ENCODE peak calls at places on chromosome 15, in eight cellular contexts. One of them, this sample, is unnamed.

GRCh38 chr15:59436774-59437472 is 1.1 kb upstream of the FAM81A start:
- DNase-seq in nucleus accumbens: no peak
- DNase-seq in A172: no peak
- DNase-seq in LoVo: no peak
- DNase-seq in GM13977: no peak
- DNase-seq in choroid plexus epithelial cell: peak
- DNase-seq in cardiac muscle cell: peak
- DNase-seq in heart left ventricle: no peak
- DNase-seq in this sample: no peak

GRCh38 chr15:79378394-79379158 is 53.6 kb upstream of the MINAR1 start:
- DNase-seq in nucleus accumbens: no peak
- DNase-seq in A172: no peak
- DNase-seq in LoVo: no peak
- DNase-seq in GM13977: no peak
- DNase-seq in choroid plexus epithelial cell: peak
- DNase-seq in cardiac muscle cell: no peak
- DNase-seq in heart left ventricle: no peak
- DNase-seq in this sample: no peak

GRCh38 chr15:82986442-82986780 is 401 bp downstream of the RAMAC start:
- DNase-seq in nucleus accumbens: no peak
- DNase-seq in A172: no peak
- DNase-seq in LoVo: peak
- DNase-seq in GM13977: peak
- DNase-seq in choroid plexus epithelial cell: peak
- DNase-seq in cardiac muscle cell: peak
- DNase-seq in heart left ventricle: no peak
- DNase-seq in this sample: peak

GRCh38 chr15:41483115-41483514 is 10.6 kb upstream of the ITPKA start:
- DNase-seq in nucleus accumbens: no peak
- DNase-seq in A172: no peak
- DNase-seq in LoVo: no peak
- DNase-seq in GM13977: peak
- DNase-seq in choroid plexus epithelial cell: peak
- DNase-seq in cardiac muscle cell: no peak
- DNase-seq in heart left ventricle: no peak
- DNase-seq in this sample: no peak

GRCh38 chr15:35136552-35136951 is 51.5 kb upstream of the NANOGP8 start:
- DNase-seq in nucleus accumbens: no peak
- DNase-seq in A172: no peak
- DNase-seq in LoVo: no peak
- DNase-seq in GM13977: peak
- DNase-seq in choroid plexus epithelial cell: no peak
- DNase-seq in cardiac muscle cell: no peak
- DNase-seq in heart left ventricle: no peak
- DNase-seq in this sample: no peak

GRCh38 chr15:22942877-22943276 is 37.3 kb downstream of the CYFIP1 start:
- DNase-seq in nucleus accumbens: no peak
- DNase-seq in A172: no peak
- DNase-seq in LoVo: no peak
- DNase-seq in GM13977: no peak
- DNase-seq in choroid plexus epithelial cell: no peak
- DNase-seq in cardiac muscle cell: no peak
- DNase-seq in heart left ventricle: no peak
- DNase-seq in this sample: no peak

GRCh38 chr15:88653200-88654064 is 14.6 kb downstream of the ISG20 start:
- DNase-seq in nucleus accumbens: no peak
- DNase-seq in A172: no peak
- DNase-seq in LoVo: no peak
- DNase-seq in GM13977: no peak
- DNase-seq in choroid plexus epithelial cell: no peak
- DNase-seq in cardiac muscle cell: no peak
- DNase-seq in heart left ventricle: no peak
- DNase-seq in this sample: no peak

GRCh38 chr15:77897896-77898406 is 179.6 kb downstream of the TBC1D2B start:
- DNase-seq in nucleus accumbens: no peak
- DNase-seq in A172: no peak
- DNase-seq in LoVo: no peak
- DNase-seq in GM13977: no peak
- DNase-seq in choroid plexus epithelial cell: no peak
- DNase-seq in cardiac muscle cell: no peak
- DNase-seq in heart left ventricle: peak
- DNase-seq in this sample: no peak

GRCh38 chr15:38589502-38589901 is 24.9 kb upstream of the RASGRP1 start:
- DNase-seq in nucleus accumbens: no peak
- DNase-seq in A172: peak
- DNase-seq in LoVo: peak
- DNase-seq in GM13977: no peak
- DNase-seq in choroid plexus epithelial cell: peak
- DNase-seq in cardiac muscle cell: peak
- DNase-seq in heart left ventricle: peak
- DNase-seq in this sample: no peak

GRCh38 chr15:55917881-55918296 is 75.5 kb downstream of the NEDD4 start:
- DNase-seq in nucleus accumbens: no peak
- DNase-seq in A172: peak
- DNase-seq in LoVo: peak
- DNase-seq in GM13977: peak
- DNase-seq in choroid plexus epithelial cell: peak
- DNase-seq in cardiac muscle cell: peak
- DNase-seq in heart left ventricle: no peak
- DNase-seq in this sample: peak

GRCh38 chr15:77455696-77456293 is 35.1 kb downstream of the HMG20A start:
- DNase-seq in nucleus accumbens: no peak
- DNase-seq in A172: peak
- DNase-seq in LoVo: no peak
- DNase-seq in GM13977: no peak
- DNase-seq in choroid plexus epithelial cell: peak
- DNase-seq in cardiac muscle cell: peak
- DNase-seq in heart left ventricle: no peak
- DNase-seq in this sample: no peak

GRCh38 chr15:57389991-57390390 is 13.7 kb downstream of the CGNL1 start:
- DNase-seq in nucleus accumbens: no peak
- DNase-seq in A172: no peak
- DNase-seq in LoVo: no peak
- DNase-seq in GM13977: no peak
- DNase-seq in choroid plexus epithelial cell: no peak
- DNase-seq in cardiac muscle cell: no peak
- DNase-seq in heart left ventricle: no peak
- DNase-seq in this sample: no peak

GRCh38 chr15:79919749-79920511 is 23.1 kb upstream of the MTHFS start:
- DNase-seq in nucleus accumbens: no peak
- DNase-seq in A172: no peak
- DNase-seq in LoVo: no peak
- DNase-seq in GM13977: no peak
- DNase-seq in choroid plexus epithelial cell: no peak
- DNase-seq in cardiac muscle cell: no peak
- DNase-seq in heart left ventricle: no peak
- DNase-seq in this sample: no peak

GRCh38 chr15:84079885-84080777 is 155.4 kb upstream of the GOLGA6L4 start:
- DNase-seq in nucleus accumbens: no peak
- DNase-seq in A172: no peak
- DNase-seq in LoVo: no peak
- DNase-seq in GM13977: peak
- DNase-seq in choroid plexus epithelial cell: peak
- DNase-seq in cardiac muscle cell: peak
- DNase-seq in heart left ventricle: peak
- DNase-seq in this sample: peak

GRCh38 chr15:46034755-46035154 is 399.9 kb downstream of the SQOR start:
- DNase-seq in nucleus accumbens: no peak
- DNase-seq in A172: no peak
- DNase-seq in LoVo: no peak
- DNase-seq in GM13977: no peak
- DNase-seq in choroid plexus epithelial cell: no peak
- DNase-seq in cardiac muscle cell: no peak
- DNase-seq in heart left ventricle: no peak
- DNase-seq in this sample: no peak

GRCh38 chr15:92012368-92012629 is 158.8 kb downstream of the SLCO3A1 start:
- DNase-seq in nucleus accumbens: no peak
- DNase-seq in A172: peak
- DNase-seq in LoVo: no peak
- DNase-seq in GM13977: no peak
- DNase-seq in choroid plexus epithelial cell: no peak
- DNase-seq in cardiac muscle cell: peak
- DNase-seq in heart left ventricle: no peak
- DNase-seq in this sample: no peak

GRCh38 chr15:90482124-90483011 is 47.4 kb upstream of the CRTC3 start:
- DNase-seq in nucleus accumbens: no peak
- DNase-seq in A172: peak
- DNase-seq in LoVo: peak
- DNase-seq in GM13977: peak
- DNase-seq in choroid plexus epithelial cell: peak
- DNase-seq in cardiac muscle cell: peak
- DNase-seq in heart left ventricle: no peak
- DNase-seq in this sample: peak

GRCh38 chr15:78565951-78566774 is 843 bp downstream of the CHRNA5 start:
- DNase-seq in nucleus accumbens: no peak
- DNase-seq in A172: peak
- DNase-seq in LoVo: peak
- DNase-seq in GM13977: peak
- DNase-seq in choroid plexus epithelial cell: peak
- DNase-seq in cardiac muscle cell: peak
- DNase-seq in heart left ventricle: no peak
- DNase-seq in this sample: no peak

GRCh38 chr15:56758770-56759449 is 25.6 kb upstream of the ZNF280D start:
- DNase-seq in nucleus accumbens: no peak
- DNase-seq in A172: peak
- DNase-seq in LoVo: no peak
- DNase-seq in GM13977: no peak
- DNase-seq in choroid plexus epithelial cell: peak
- DNase-seq in cardiac muscle cell: peak
- DNase-seq in heart left ventricle: no peak
- DNase-seq in this sample: no peak

GRCh38 chr15:89340586-89340985 is 6.0 kb upstream of the POLG start:
- DNase-seq in nucleus accumbens: no peak
- DNase-seq in A172: no peak
- DNase-seq in LoVo: no peak
- DNase-seq in GM13977: no peak
- DNase-seq in choroid plexus epithelial cell: no peak
- DNase-seq in cardiac muscle cell: no peak
- DNase-seq in heart left ventricle: no peak
- DNase-seq in this sample: no peak

GRCh38 chr15:43446344-43446743 is 46.6 kb downstream of the TP53BP1 start:
- DNase-seq in nucleus accumbens: no peak
- DNase-seq in A172: no peak
- DNase-seq in LoVo: no peak
- DNase-seq in GM13977: no peak
- DNase-seq in choroid plexus epithelial cell: no peak
- DNase-seq in cardiac muscle cell: no peak
- DNase-seq in heart left ventricle: no peak
- DNase-seq in this sample: no peak

GRCh38 chr15:63640146-63640545 is 43.0 kb downstream of the FBXL22 start:
- DNase-seq in nucleus accumbens: no peak
- DNase-seq in A172: no peak
- DNase-seq in LoVo: no peak
- DNase-seq in GM13977: no peak
- DNase-seq in choroid plexus epithelial cell: no peak
- DNase-seq in cardiac muscle cell: no peak
- DNase-seq in heart left ventricle: no peak
- DNase-seq in this sample: no peak

GRCh38 chr15:31278544-31279220 is 48.0 kb upstream of the KLF13 start:
- DNase-seq in nucleus accumbens: no peak
- DNase-seq in A172: no peak
- DNase-seq in LoVo: no peak
- DNase-seq in GM13977: no peak
- DNase-seq in choroid plexus epithelial cell: no peak
- DNase-seq in cardiac muscle cell: no peak
- DNase-seq in heart left ventricle: no peak
- DNase-seq in this sample: no peak

GRCh38 chr15:90067181-90067952 is 34.9 kb downstream of the IDH2 start:
- DNase-seq in nucleus accumbens: no peak
- DNase-seq in A172: no peak
- DNase-seq in LoVo: no peak
- DNase-seq in GM13977: no peak
- DNase-seq in choroid plexus epithelial cell: no peak
- DNase-seq in cardiac muscle cell: no peak
- DNase-seq in heart left ventricle: no peak
- DNase-seq in this sample: no peak

GRCh38 chr15:74406992-74407705 is 26.6 kb downstream of the SEMA7A start:
- DNase-seq in nucleus accumbens: no peak
- DNase-seq in A172: peak
- DNase-seq in LoVo: no peak
- DNase-seq in GM13977: no peak
- DNase-seq in choroid plexus epithelial cell: peak
- DNase-seq in cardiac muscle cell: peak
- DNase-seq in heart left ventricle: no peak
- DNase-seq in this sample: no peak

GRCh38 chr15:40923551-40923950 is 5.6 kb upstream of the DLL4 start:
- DNase-seq in nucleus accumbens: no peak
- DNase-seq in A172: no peak
- DNase-seq in LoVo: no peak
- DNase-seq in GM13977: no peak
- DNase-seq in choroid plexus epithelial cell: no peak
- DNase-seq in cardiac muscle cell: no peak
- DNase-seq in heart left ventricle: no peak
- DNase-seq in this sample: no peak

GRCh38 chr15:90701880-90702630 is 15.1 kb upstream of the BLM start:
- DNase-seq in nucleus accumbens: no peak
- DNase-seq in A172: no peak
- DNase-seq in LoVo: no peak
- DNase-seq in GM13977: no peak
- DNase-seq in choroid plexus epithelial cell: peak
- DNase-seq in cardiac muscle cell: peak
- DNase-seq in heart left ventricle: no peak
- DNase-seq in this sample: no peak

GRCh38 chr15:101211897-101212296 is 40.0 kb downstream of the CHSY1 start:
- DNase-seq in nucleus accumbens: no peak
- DNase-seq in A172: no peak
- DNase-seq in LoVo: no peak
- DNase-seq in GM13977: no peak
- DNase-seq in choroid plexus epithelial cell: no peak
- DNase-seq in cardiac muscle cell: no peak
- DNase-seq in heart left ventricle: no peak
- DNase-seq in this sample: no peak

GRCh38 chr15:98785796-98786581 is 137.7 kb downstream of the IGF1R start:
- DNase-seq in nucleus accumbens: no peak
- DNase-seq in A172: no peak
- DNase-seq in LoVo: peak
- DNase-seq in GM13977: no peak
- DNase-seq in choroid plexus epithelial cell: no peak
- DNase-seq in cardiac muscle cell: no peak
- DNase-seq in heart left ventricle: peak
- DNase-seq in this sample: no peak

GRCh38 chr15:74781673-74782595 is at the start of gene CSK:
- DNase-seq in nucleus accumbens: no peak
- DNase-seq in A172: no peak
- DNase-seq in LoVo: peak
- DNase-seq in GM13977: peak
- DNase-seq in choroid plexus epithelial cell: peak
- DNase-seq in cardiac muscle cell: peak
- DNase-seq in heart left ventricle: peak
- DNase-seq in this sample: peak

GRCh38 chr15:68504721-68505090 is 72.7 kb upstream of the ITGA11 start:
- DNase-seq in nucleus accumbens: no peak
- DNase-seq in A172: no peak
- DNase-seq in LoVo: no peak
- DNase-seq in GM13977: no peak
- DNase-seq in choroid plexus epithelial cell: peak
- DNase-seq in cardiac muscle cell: no peak
- DNase-seq in heart left ventricle: no peak
- DNase-seq in this sample: no peak

GRCh38 chr15:82105458-82106205 is 59.8 kb upstream of the MEX3B start:
- DNase-seq in nucleus accumbens: no peak
- DNase-seq in A172: peak
- DNase-seq in LoVo: no peak
- DNase-seq in GM13977: no peak
- DNase-seq in choroid plexus epithelial cell: peak
- DNase-seq in cardiac muscle cell: peak
- DNase-seq in heart left ventricle: no peak
- DNase-seq in this sample: peak

GRCh38 chr15:48974865-48975264 is 11.1 kb upstream of the SHC4 start:
- DNase-seq in nucleus accumbens: no peak
- DNase-seq in A172: no peak
- DNase-seq in LoVo: no peak
- DNase-seq in GM13977: no peak
- DNase-seq in choroid plexus epithelial cell: peak
- DNase-seq in cardiac muscle cell: peak
- DNase-seq in heart left ventricle: no peak
- DNase-seq in this sample: no peak

GRCh38 chr15:36478561-36478960 is 100.9 kb upstream of the CDIN1 start:
- DNase-seq in nucleus accumbens: no peak
- DNase-seq in A172: no peak
- DNase-seq in LoVo: no peak
- DNase-seq in GM13977: no peak
- DNase-seq in choroid plexus epithelial cell: no peak
- DNase-seq in cardiac muscle cell: no peak
- DNase-seq in heart left ventricle: no peak
- DNase-seq in this sample: no peak

This sample was measured in thyroid gland.